ENCODE peak calls at places on chromosomes 5 and 9, in nine cellular contexts. One of them, this sample, is unnamed.

GRCh38 chr5:145858929-145859328 is 13.9 kb downstream of the GRXCR2 start:
- DNase-seq in dorsolateral prefrontal cortex: no peak
- DNase-seq in CD8-positive, alpha-beta memory T cell: no peak
- DNase-seq in upper lobe of right lung: no peak
- DNase-seq in H9: no peak
- DNase-seq in CD4-positive, CD25-positive, alpha-beta regulatory T cell: no peak
- DNase-seq in endodermal cell: no peak
- DNase-seq in OCI-LY7: no peak
- DNase-seq in left ventricle myocardium inferior: no peak
- DNase-seq in this sample: no peak

GRCh38 chr9:124286292-124286931 is 28.7 kb downstream of the NEK6 start:
- DNase-seq in CD4-positive, CD25-positive, alpha-beta regulatory T cell: no peak
- DNase-seq in OCI-LY7: peak
- DNase-seq in H9: no peak
- DNase-seq in endodermal cell: no peak
- DNase-seq in CD8-positive, alpha-beta memory T cell: no peak
- DNase-seq in upper lobe of right lung: peak
- DNase-seq in dorsolateral prefrontal cortex: no peak
- DNase-seq in left ventricle myocardium inferior: no peak
- DNase-seq in this sample: peak

GRCh38 chr5:95858023-95858461 is 35.5 kb upstream of the GLRX start:
- DNase-seq in H9: no peak
- DNase-seq in endodermal cell: no peak
- DNase-seq in upper lobe of right lung: peak
- DNase-seq in dorsolateral prefrontal cortex: no peak
- DNase-seq in OCI-LY7: no peak
- DNase-seq in CD8-positive, alpha-beta memory T cell: no peak
- DNase-seq in left ventricle myocardium inferior: peak
- DNase-seq in CD4-positive, CD25-positive, alpha-beta regulatory T cell: no peak
- DNase-seq in this sample: no peak

GRCh38 chr5:56328753-56329560 is 95.8 kb upstream of the ANKRD55 start:
- DNase-seq in upper lobe of right lung: no peak
- DNase-seq in CD4-positive, CD25-positive, alpha-beta regulatory T cell: peak
- DNase-seq in dorsolateral prefrontal cortex: no peak
- DNase-seq in left ventricle myocardium inferior: no peak
- DNase-seq in H9: no peak
- DNase-seq in OCI-LY7: no peak
- DNase-seq in CD8-positive, alpha-beta memory T cell: no peak
- DNase-seq in endodermal cell: no peak
- DNase-seq in this sample: no peak

GRCh38 chr5:68369436-68370125 is 154.0 kb downstream of the PIK3R1 start:
- DNase-seq in CD4-positive, CD25-positive, alpha-beta regulatory T cell: peak
- DNase-seq in upper lobe of right lung: no peak
- DNase-seq in OCI-LY7: peak
- DNase-seq in H9: no peak
- DNase-seq in endodermal cell: no peak
- DNase-seq in CD8-positive, alpha-beta memory T cell: peak
- DNase-seq in left ventricle myocardium inferior: no peak
- DNase-seq in dorsolateral prefrontal cortex: no peak
- DNase-seq in this sample: no peak

GRCh38 chr5:78280261-78280660 is 14.2 kb downstream of the AP3B1 start:
- DNase-seq in upper lobe of right lung: no peak
- DNase-seq in left ventricle myocardium inferior: no peak
- DNase-seq in endodermal cell: no peak
- DNase-seq in dorsolateral prefrontal cortex: no peak
- DNase-seq in H9: no peak
- DNase-seq in CD4-positive, CD25-positive, alpha-beta regulatory T cell: no peak
- DNase-seq in OCI-LY7: no peak
- DNase-seq in CD8-positive, alpha-beta memory T cell: no peak
- DNase-seq in this sample: no peak

GRCh38 chr9:32348289-32348688 is 36.2 kb upstream of the ACO1 start:
- DNase-seq in CD8-positive, alpha-beta memory T cell: no peak
- DNase-seq in endodermal cell: no peak
- DNase-seq in H9: no peak
- DNase-seq in upper lobe of right lung: no peak
- DNase-seq in left ventricle myocardium inferior: no peak
- DNase-seq in CD4-positive, CD25-positive, alpha-beta regulatory T cell: no peak
- DNase-seq in OCI-LY7: no peak
- DNase-seq in dorsolateral prefrontal cortex: no peak
- DNase-seq in this sample: no peak

GRCh38 chr5:132496631-132497487 is 6.3 kb upstream of the IRF1 start:
- DNase-seq in dorsolateral prefrontal cortex: peak
- DNase-seq in OCI-LY7: peak
- DNase-seq in left ventricle myocardium inferior: peak
- DNase-seq in endodermal cell: peak
- DNase-seq in upper lobe of right lung: peak
- DNase-seq in H9: peak
- DNase-seq in CD4-positive, CD25-positive, alpha-beta regulatory T cell: no peak
- DNase-seq in CD8-positive, alpha-beta memory T cell: peak
- DNase-seq in this sample: peak

GRCh38 chr9:32218100-32218767 is 166.2 kb upstream of the ACO1 start:
- DNase-seq in upper lobe of right lung: no peak
- DNase-seq in left ventricle myocardium inferior: no peak
- DNase-seq in CD8-positive, alpha-beta memory T cell: no peak
- DNase-seq in CD4-positive, CD25-positive, alpha-beta regulatory T cell: no peak
- DNase-seq in endodermal cell: no peak
- DNase-seq in OCI-LY7: no peak
- DNase-seq in H9: no peak
- DNase-seq in dorsolateral prefrontal cortex: no peak
- DNase-seq in this sample: no peak

GRCh38 chr5:113293068-113293571 is 141.7 kb downstream of the TSSK1B start:
- DNase-seq in left ventricle myocardium inferior: no peak
- DNase-seq in endodermal cell: peak
- DNase-seq in H9: peak
- DNase-seq in dorsolateral prefrontal cortex: no peak
- DNase-seq in CD8-positive, alpha-beta memory T cell: no peak
- DNase-seq in OCI-LY7: no peak
- DNase-seq in CD4-positive, CD25-positive, alpha-beta regulatory T cell: no peak
- DNase-seq in upper lobe of right lung: no peak
- DNase-seq in this sample: no peak

GRCh38 chr5:131068893-131069643 is 96.0 kb downstream of the HINT1 start:
- DNase-seq in endodermal cell: no peak
- DNase-seq in CD8-positive, alpha-beta memory T cell: peak
- DNase-seq in upper lobe of right lung: no peak
- DNase-seq in CD4-positive, CD25-positive, alpha-beta regulatory T cell: peak
- DNase-seq in OCI-LY7: peak
- DNase-seq in left ventricle myocardium inferior: no peak
- DNase-seq in dorsolateral prefrontal cortex: peak
- DNase-seq in H9: no peak
- DNase-seq in this sample: no peak

GRCh38 chr9:89822996-89823395 is 218.2 kb downstream of the GADD45G start:
- DNase-seq in OCI-LY7: no peak
- DNase-seq in CD8-positive, alpha-beta memory T cell: no peak
- DNase-seq in CD4-positive, CD25-positive, alpha-beta regulatory T cell: no peak
- DNase-seq in endodermal cell: peak
- DNase-seq in H9: no peak
- DNase-seq in dorsolateral prefrontal cortex: no peak
- DNase-seq in left ventricle myocardium inferior: no peak
- DNase-seq in upper lobe of right lung: no peak
- DNase-seq in this sample: no peak

GRCh38 chr9:136753371-136754058 is 4.5 kb downstream of the LCN8 start:
- DNase-seq in endodermal cell: no peak
- DNase-seq in left ventricle myocardium inferior: no peak
- DNase-seq in upper lobe of right lung: no peak
- DNase-seq in H9: no peak
- DNase-seq in CD8-positive, alpha-beta memory T cell: no peak
- DNase-seq in dorsolateral prefrontal cortex: no peak
- DNase-seq in CD4-positive, CD25-positive, alpha-beta regulatory T cell: no peak
- DNase-seq in OCI-LY7: no peak
- DNase-seq in this sample: no peak

GRCh38 chr9:136756134-136756438 is 2.0 kb downstream of the LCN8 start:
- DNase-seq in OCI-LY7: no peak
- DNase-seq in upper lobe of right lung: no peak
- DNase-seq in endodermal cell: no peak
- DNase-seq in CD8-positive, alpha-beta memory T cell: no peak
- DNase-seq in left ventricle myocardium inferior: no peak
- DNase-seq in dorsolateral prefrontal cortex: no peak
- DNase-seq in H9: no peak
- DNase-seq in CD4-positive, CD25-positive, alpha-beta regulatory T cell: no peak
- DNase-seq in this sample: no peak

GRCh38 chr9:136756836-136757235 is 1.2 kb downstream of the LCN8 start:
- DNase-seq in H9: no peak
- DNase-seq in OCI-LY7: no peak
- DNase-seq in CD8-positive, alpha-beta memory T cell: no peak
- DNase-seq in dorsolateral prefrontal cortex: no peak
- DNase-seq in left ventricle myocardium inferior: no peak
- DNase-seq in upper lobe of right lung: no peak
- DNase-seq in CD4-positive, CD25-positive, alpha-beta regulatory T cell: no peak
- DNase-seq in endodermal cell: no peak
- DNase-seq in this sample: no peak

GRCh38 chr9:136754059-136754572 is 3.9 kb downstream of the LCN8 start:
- DNase-seq in H9: no peak
- DNase-seq in endodermal cell: no peak
- DNase-seq in CD4-positive, CD25-positive, alpha-beta regulatory T cell: no peak
- DNase-seq in OCI-LY7: no peak
- DNase-seq in CD8-positive, alpha-beta memory T cell: no peak
- DNase-seq in dorsolateral prefrontal cortex: no peak
- DNase-seq in upper lobe of right lung: no peak
- DNase-seq in left ventricle myocardium inferior: no peak
- DNase-seq in this sample: no peak

GRCh38 chr9:136754626-136755284 is 3.3 kb downstream of the LCN8 start:
- DNase-seq in CD4-positive, CD25-positive, alpha-beta regulatory T cell: no peak
- DNase-seq in left ventricle myocardium inferior: no peak
- DNase-seq in upper lobe of right lung: no peak
- DNase-seq in H9: peak
- DNase-seq in endodermal cell: peak
- DNase-seq in OCI-LY7: no peak
- DNase-seq in CD8-positive, alpha-beta memory T cell: no peak
- DNase-seq in dorsolateral prefrontal cortex: no peak
- DNase-seq in this sample: no peak
- H3K27ac ChIP-seq in CD4-positive, CD25-positive, alpha-beta regulatory T cell: no peak
- H3K27ac ChIP-seq in left ventricle myocardium inferior: no peak
- H3K27ac ChIP-seq in upper lobe of right lung: no peak
- H3K27ac ChIP-seq in H9: no peak
- H3K27ac ChIP-seq in endodermal cell: no peak
- H3K27ac ChIP-seq in OCI-LY7: no peak
- H3K27ac ChIP-seq in CD8-positive, alpha-beta memory T cell: no peak
- H3K27ac ChIP-seq in dorsolateral prefrontal cortex: no peak
- H3K27ac ChIP-seq in this sample: no peak

GRCh38 chr5:107652839-107653607 is 17.7 kb downstream of the EFNA5 start:
- DNase-seq in dorsolateral prefrontal cortex: no peak
- DNase-seq in OCI-LY7: no peak
- DNase-seq in CD8-positive, alpha-beta memory T cell: no peak
- DNase-seq in endodermal cell: no peak
- DNase-seq in H9: no peak
- DNase-seq in CD4-positive, CD25-positive, alpha-beta regulatory T cell: no peak
- DNase-seq in left ventricle myocardium inferior: no peak
- DNase-seq in upper lobe of right lung: no peak
- DNase-seq in this sample: no peak
- H3K27ac ChIP-seq in dorsolateral prefrontal cortex: no peak
- H3K27ac ChIP-seq in OCI-LY7: no peak
- H3K27ac ChIP-seq in CD8-positive, alpha-beta memory T cell: no peak
- H3K27ac ChIP-seq in endodermal cell: peak
- H3K27ac ChIP-seq in H9: no peak
- H3K27ac ChIP-seq in CD4-positive, CD25-positive, alpha-beta regulatory T cell: no peak
- H3K27ac ChIP-seq in left ventricle myocardium inferior: no peak
- H3K27ac ChIP-seq in upper lobe of right lung: no peak
- H3K27ac ChIP-seq in this sample: no peak

GRCh38 chr9:94801685-94802084 is 75.2 kb downstream of the AOPEP start:
- DNase-seq in OCI-LY7: no peak
- DNase-seq in dorsolateral prefrontal cortex: no peak
- DNase-seq in upper lobe of right lung: no peak
- DNase-seq in H9: no peak
- DNase-seq in endodermal cell: no peak
- DNase-seq in left ventricle myocardium inferior: no peak
- DNase-seq in CD8-positive, alpha-beta memory T cell: no peak
- DNase-seq in CD4-positive, CD25-positive, alpha-beta regulatory T cell: no peak
- DNase-seq in this sample: no peak
- H3K27ac ChIP-seq in OCI-LY7: no peak
- H3K27ac ChIP-seq in dorsolateral prefrontal cortex: peak
- H3K27ac ChIP-seq in upper lobe of right lung: peak
- H3K27ac ChIP-seq in H9: no peak
- H3K27ac ChIP-seq in endodermal cell: no peak
- H3K27ac ChIP-seq in left ventricle myocardium inferior: peak
- H3K27ac ChIP-seq in CD8-positive, alpha-beta memory T cell: no peak
- H3K27ac ChIP-seq in CD4-positive, CD25-positive, alpha-beta regulatory T cell: no peak
- H3K27ac ChIP-seq in this sample: no peak

GRCh38 chr5:149410071-149410470 is 31.0 kb upstream of the IL17B start:
- DNase-seq in H9: no peak
- DNase-seq in CD8-positive, alpha-beta memory T cell: no peak
- DNase-seq in upper lobe of right lung: peak
- DNase-seq in dorsolateral prefrontal cortex: no peak
- DNase-seq in left ventricle myocardium inferior: no peak
- DNase-seq in CD4-positive, CD25-positive, alpha-beta regulatory T cell: no peak
- DNase-seq in OCI-LY7: no peak
- DNase-seq in endodermal cell: no peak
- DNase-seq in this sample: no peak

GRCh38 chr5:149407331-149408251 is 28.5 kb upstream of the IL17B start:
- DNase-seq in upper lobe of right lung: no peak
- DNase-seq in left ventricle myocardium inferior: no peak
- DNase-seq in dorsolateral prefrontal cortex: no peak
- DNase-seq in CD8-positive, alpha-beta memory T cell: no peak
- DNase-seq in H9: no peak
- DNase-seq in OCI-LY7: no peak
- DNase-seq in CD4-positive, CD25-positive, alpha-beta regulatory T cell: no peak
- DNase-seq in endodermal cell: no peak
- DNase-seq in this sample: no peak

GRCh38 chr5:149408252-149409099 is 29.4 kb upstream of the IL17B start:
- DNase-seq in CD8-positive, alpha-beta memory T cell: no peak
- DNase-seq in left ventricle myocardium inferior: no peak
- DNase-seq in upper lobe of right lung: peak
- DNase-seq in H9: no peak
- DNase-seq in endodermal cell: no peak
- DNase-seq in CD4-positive, CD25-positive, alpha-beta regulatory T cell: no peak
- DNase-seq in dorsolateral prefrontal cortex: no peak
- DNase-seq in OCI-LY7: no peak
- DNase-seq in this sample: no peak

GRCh38 chr5:149410721-149411432 is 31.8 kb upstream of the IL17B start:
- DNase-seq in CD4-positive, CD25-positive, alpha-beta regulatory T cell: no peak
- DNase-seq in left ventricle myocardium inferior: no peak
- DNase-seq in upper lobe of right lung: peak
- DNase-seq in CD8-positive, alpha-beta memory T cell: no peak
- DNase-seq in endodermal cell: peak
- DNase-seq in OCI-LY7: no peak
- DNase-seq in dorsolateral prefrontal cortex: no peak
- DNase-seq in H9: no peak
- DNase-seq in this sample: no peak

GRCh38 chr5:149409268-149409948 is 30.3 kb upstream of the IL17B start:
- DNase-seq in CD8-positive, alpha-beta memory T cell: no peak
- DNase-seq in left ventricle myocardium inferior: no peak
- DNase-seq in H9: peak
- DNase-seq in upper lobe of right lung: peak
- DNase-seq in OCI-LY7: no peak
- DNase-seq in CD4-positive, CD25-positive, alpha-beta regulatory T cell: no peak
- DNase-seq in dorsolateral prefrontal cortex: no peak
- DNase-seq in endodermal cell: peak
- DNase-seq in this sample: no peak
- H3K27ac ChIP-seq in CD8-positive, alpha-beta memory T cell: no peak
- H3K27ac ChIP-seq in left ventricle myocardium inferior: peak
- H3K27ac ChIP-seq in H9: no peak
- H3K27ac ChIP-seq in upper lobe of right lung: peak
- H3K27ac ChIP-seq in OCI-LY7: no peak
- H3K27ac ChIP-seq in CD4-positive, CD25-positive, alpha-beta regulatory T cell: no peak
- H3K27ac ChIP-seq in dorsolateral prefrontal cortex: no peak
- H3K27ac ChIP-seq in endodermal cell: no peak
- H3K27ac ChIP-seq in this sample: peak